ENCODE peak calls at places on chromosomes 3 and 15, in four cellular contexts. A, P, K and X are unnamed samples.
A peak's percentile ranks its signal among the peaks of the same experiment; 100 is the strongest.

GRCh38 chr3:59862686-59863085 is 812.9 kb upstream of the CFAP20DC start:
- DNase-seq in K (no peak), A (peak; percentile 2), P (no peak), X (no peak)

GRCh38 chr3:38121832-38122461 is 15.0 kb downstream of the ACAA1 start:
- DNase-seq in K (no peak), A (no peak), P (no peak), X (no peak)

GRCh38 chr3:89042251-89042650 is 65.2 kb upstream of the EPHA3 start:
- DNase-seq in K (no peak), P (no peak), A (no peak), X (no peak)

GRCh38 chr3:196322-197153 is at the start of gene CHL1:
- DNase-seq in A (no peak), K (no peak), P (no peak), X (no peak)

GRCh38 chr3:193665370-193665989 is 72.5 kb downstream of the OPA1 start:
- DNase-seq in K (no peak), P (peak; percentile 25), A (no peak), X (peak; percentile 21)

GRCh38 chr15:71116942-71117341 is 1.7 kb downstream of the THSD4 start:
- DNase-seq in P (no peak), A (no peak), K (no peak), X (no peak)

GRCh38 chr15:82122754-82123400 is 77.1 kb upstream of the MEX3B start:
- DNase-seq in P (no peak), A (no peak), K (no peak), X (peak; percentile 80)

GRCh38 chr3:150165396-150166094 is 194.8 kb upstream of the PFN2 start:
- DNase-seq in K (no peak), P (no peak), A (no peak), X (no peak)

GRCh38 chr15:48186271-48186670 is 5.2 kb upstream of the CTXN2 start:
- DNase-seq in A (no peak), P (no peak), K (no peak), X (no peak)

GRCh38 chr3:125684199-125684598 is 88.9 kb upstream of the OSBPL11 start:
- DNase-seq in K (peak; percentile 25), A (no peak), P (peak; percentile 48), X (no peak)

GRCh38 chr3:72887723-72888545 is at the start of gene GXYLT2:
- DNase-seq in K (peak; percentile 19), A (peak; percentile 63), P (peak; percentile 48), X (peak; percentile 58)

GRCh38 chr3:150970665-150971327 is 1.7 kb downstream of the CLRN1 start:
- DNase-seq in A (no peak), K (no peak), P (no peak), X (peak; percentile 4)

GRCh38 chr15:87850916-87851315 is 405.6 kb downstream of the NTRK3 start:
- DNase-seq in A (no peak), K (no peak), P (no peak), X (no peak)

GRCh38 chr3:59733041-59733809 is 683.4 kb upstream of the CFAP20DC start:
- DNase-seq in A (no peak), K (no peak), P (no peak), X (no peak)

GRCh38 chr3:73419993-73420392 is 204.7 kb downstream of the PDZRN3 start:
- DNase-seq in P (no peak), K (no peak), A (no peak), X (no peak)

GRCh38 chr3:115657168-115657567 is 33.9 kb downstream of the GAP43 start:
- DNase-seq in K (no peak), A (no peak), P (no peak), X (no peak)

GRCh38 chr3:135078283-135078682 is 283.2 kb downstream of the EPHB1 start:
- DNase-seq in P (no peak), A (no peak), K (no peak), X (no peak)
- TF ChIP-seq CTCF in P (no peak), A (no peak), K (peak; percentile 44), X (no peak)

GRCh38 chr15:25611603-25612002 is 172.8 kb upstream of the UBE3A start:
- DNase-seq in P (no peak), A (no peak), K (no peak), X (no peak)
- TF ChIP-seq PHF8 in P (no peak), A (no peak), K (no peak), X (no peak)

GRCh38 chr15:93037341-93038063 is 51.5 kb downstream of the RGMA start:
- DNase-seq in A (peak; percentile 34), P (no peak), K (no peak), X (no peak)
- TF ChIP-seq JUN in A (no peak), P (no peak), K (no peak), X (no peak)

DNA sequence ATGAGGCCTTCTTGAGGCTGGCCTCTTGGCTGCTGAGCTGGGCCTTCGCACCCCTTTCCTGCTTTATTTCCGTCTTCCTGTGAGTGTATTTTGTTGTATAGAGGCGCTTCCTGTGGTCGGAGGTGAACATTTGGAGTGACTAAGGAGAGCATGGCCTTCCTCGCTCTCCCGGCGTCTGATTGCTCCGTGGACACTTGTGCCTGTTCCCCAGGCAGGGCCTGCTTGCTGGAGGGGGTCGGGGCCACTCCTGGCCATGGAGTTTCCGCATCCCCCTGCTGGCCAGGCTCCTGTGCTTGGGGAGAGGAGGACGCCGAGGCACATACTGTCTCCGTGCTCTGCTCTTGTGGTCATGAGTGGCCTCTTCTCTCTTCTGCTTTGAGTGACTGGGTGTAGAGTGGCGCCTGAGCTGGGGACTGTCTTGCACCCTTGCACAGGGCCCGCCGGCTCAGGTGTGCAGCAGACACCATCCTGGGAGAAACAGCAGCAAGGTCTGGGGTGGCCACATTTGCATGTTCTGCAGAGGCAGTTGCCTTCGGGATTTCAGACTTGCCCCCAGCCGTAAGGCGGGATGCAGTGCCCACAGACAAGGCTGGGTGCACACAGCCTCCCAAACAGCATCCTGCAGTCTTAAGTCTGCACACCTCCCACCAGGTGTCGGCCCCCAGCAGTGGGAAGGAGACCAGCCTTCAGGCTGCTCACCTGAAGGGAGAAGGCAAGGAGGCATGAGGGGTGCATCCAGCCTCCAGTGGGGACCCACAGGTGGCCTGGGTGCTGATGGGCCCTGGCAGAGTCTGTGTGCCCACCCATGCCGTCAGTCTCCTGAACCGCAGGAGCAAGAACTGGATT is 16.4 kb downstream of the KLF13 start:
- DNase-seq in K (no peak), P (no peak), A (no peak), X (no peak)
- TF ChIP-seq CTCF in K (peak; percentile 27), P (no peak), A (no peak), X (no peak)

GRCh38 chr15:69780374-69780773 is 317.3 kb downstream of the TLE3 start:
- DNase-seq in P (no peak), K (no peak), A (no peak), X (no peak)
- TF ChIP-seq PHF8 in P (no peak), K (no peak), A (no peak), X (no peak)